ENCODE peak calls at places on chromosomes 6 and 20, in seven cellular contexts. One of them, this sample, is unnamed. For H3K4me1, the result is how much of the 10 kb centered on the place peaks cover.

GRCh38 chr6:33758807-33759206 is 12.1 kb upstream of the IP6K3 start:
- DNase-seq in colonic mucosa: no peak
- DNase-seq in heart right ventricle: no peak
- DNase-seq in astrocyte: no peak
- DNase-seq in A549: no peak
- DNase-seq in H9: no peak
- DNase-seq in tibial artery: no peak
- DNase-seq in this sample: no peak

GRCh38 chr20:43983359-43983758 is 68.7 kb downstream of the TOX2 start:
- DNase-seq in A549: peak
- DNase-seq in astrocyte: no peak
- DNase-seq in tibial artery: no peak
- DNase-seq in H9: peak
- DNase-seq in heart right ventricle: no peak
- DNase-seq in colonic mucosa: peak
- DNase-seq in this sample: no peak

GRCh38 chr6:51505451-51505850 is 582.0 kb downstream of the PKHD1 start:
- DNase-seq in A549: no peak
- DNase-seq in colonic mucosa: no peak
- DNase-seq in heart right ventricle: no peak
- DNase-seq in tibial artery: no peak
- DNase-seq in astrocyte: no peak
- DNase-seq in H9: no peak
- DNase-seq in this sample: no peak

GRCh38 chr6:132285004-132285780 is 116.1 kb downstream of the MOXD1 start:
- DNase-seq in astrocyte: no peak
- DNase-seq in A549: no peak
- DNase-seq in tibial artery: no peak
- DNase-seq in heart right ventricle: no peak
- DNase-seq in H9: no peak
- DNase-seq in colonic mucosa: no peak
- DNase-seq in this sample: no peak

GRCh38 chr6:125564941-125565340 is 184.5 kb upstream of the HEY2 start:
- DNase-seq in colonic mucosa: no peak
- DNase-seq in heart right ventricle: no peak
- DNase-seq in tibial artery: no peak
- DNase-seq in astrocyte: no peak
- DNase-seq in A549: no peak
- DNase-seq in H9: no peak
- DNase-seq in this sample: no peak

GRCh38 chr6:167795321-167795811 is 31.3 kb upstream of the AFDN start:
- DNase-seq in A549: no peak
- DNase-seq in H9: no peak
- DNase-seq in astrocyte: no peak
- DNase-seq in tibial artery: no peak
- DNase-seq in heart right ventricle: no peak
- DNase-seq in colonic mucosa: peak
- DNase-seq in this sample: no peak

GRCh38 chr20:32820698-32821378 is 1.1 kb downstream of the MAPRE1 start:
- DNase-seq in colonic mucosa: peak
- DNase-seq in astrocyte: no peak
- DNase-seq in A549: no peak
- DNase-seq in H9: no peak
- DNase-seq in heart right ventricle: no peak
- DNase-seq in tibial artery: no peak
- DNase-seq in this sample: no peak

GRCh38 chr20:50305636-50306477 is 115.2 kb downstream of the CEBPB start:
- DNase-seq in astrocyte: no peak
- DNase-seq in tibial artery: peak
- DNase-seq in A549: peak
- DNase-seq in H9: no peak
- DNase-seq in heart right ventricle: no peak
- DNase-seq in colonic mucosa: peak
- DNase-seq in this sample: no peak

GRCh38 chr6:147707524-147707923 is 199.0 kb downstream of the SAMD5 start:
- DNase-seq in heart right ventricle: no peak
- DNase-seq in A549: no peak
- DNase-seq in tibial artery: no peak
- DNase-seq in H9: no peak
- DNase-seq in colonic mucosa: no peak
- DNase-seq in astrocyte: no peak
- DNase-seq in this sample: no peak

DNA sequence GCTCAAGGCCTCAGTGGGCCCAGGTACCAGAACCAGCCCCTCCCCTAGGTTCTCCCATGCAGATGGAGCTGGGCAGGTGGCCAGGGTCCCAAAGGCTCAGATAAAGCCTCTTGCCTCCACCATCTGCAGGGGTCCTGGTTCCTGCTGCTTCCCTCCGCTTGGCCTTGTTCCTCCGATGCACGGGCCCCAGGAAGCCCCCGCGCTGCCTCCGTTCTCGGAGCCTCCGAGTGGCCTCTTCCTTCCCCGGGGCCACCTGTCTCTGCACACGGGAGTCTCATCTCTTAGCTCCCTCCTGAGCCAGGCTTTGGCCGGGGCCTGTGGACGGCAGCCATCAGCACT is 1.9 kb upstream of the PTK6 start:
- DNase-seq in astrocyte: no peak
- DNase-seq in H9: no peak
- DNase-seq in A549: no peak
- DNase-seq in colonic mucosa: no peak
- DNase-seq in heart right ventricle: no peak
- DNase-seq in tibial artery: no peak
- DNase-seq in this sample: no peak
- H3K4me1 ChIP-seq in astrocyte: under half
- H3K4me1 ChIP-seq in H9: under half
- H3K4me1 ChIP-seq in A549: under half
- H3K4me1 ChIP-seq in colonic mucosa: under half
- H3K4me1 ChIP-seq in heart right ventricle: under half
- H3K4me1 ChIP-seq in tibial artery: under half
- H3K4me1 ChIP-seq in this sample: under half

GRCh38 chr20:31739550-31739863 is 417 bp downstream of the TPX2 start:
- DNase-seq in heart right ventricle: no peak
- DNase-seq in A549: no peak
- DNase-seq in colonic mucosa: no peak
- DNase-seq in astrocyte: no peak
- DNase-seq in tibial artery: no peak
- DNase-seq in H9: no peak
- DNase-seq in this sample: no peak
- H3K27ac ChIP-seq in heart right ventricle: no peak
- H3K27ac ChIP-seq in A549: peak
- H3K27ac ChIP-seq in colonic mucosa: peak
- H3K27ac ChIP-seq in astrocyte: peak
- H3K27ac ChIP-seq in tibial artery: peak
- H3K27ac ChIP-seq in H9: no peak
- H3K27ac ChIP-seq in this sample: peak

GRCh38 chr20:347640-348484 is 951 bp downstream of the NRSN2 start:
- DNase-seq in A549: peak
- DNase-seq in heart right ventricle: peak
- DNase-seq in H9: peak
- DNase-seq in colonic mucosa: peak
- DNase-seq in astrocyte: peak
- DNase-seq in tibial artery: peak
- DNase-seq in this sample: peak
- H3K4me1 ChIP-seq in A549: under half
- H3K4me1 ChIP-seq in heart right ventricle: under half
- H3K4me1 ChIP-seq in H9: under half
- H3K4me1 ChIP-seq in colonic mucosa: under half
- H3K4me1 ChIP-seq in astrocyte: under half
- H3K4me1 ChIP-seq in tibial artery: under half
- H3K4me1 ChIP-seq in this sample: under half

GRCh38 chr6:12474167-12475140 is 184.3 kb downstream of the EDN1 start:
- DNase-seq in astrocyte: peak
- DNase-seq in colonic mucosa: no peak
- DNase-seq in H9: no peak
- DNase-seq in A549: no peak
- DNase-seq in tibial artery: no peak
- DNase-seq in heart right ventricle: no peak
- DNase-seq in this sample: no peak
- H3K27ac ChIP-seq in astrocyte: no peak
- H3K27ac ChIP-seq in colonic mucosa: no peak
- H3K27ac ChIP-seq in H9: no peak
- H3K27ac ChIP-seq in A549: peak
- H3K27ac ChIP-seq in tibial artery: peak
- H3K27ac ChIP-seq in heart right ventricle: no peak
- H3K27ac ChIP-seq in this sample: no peak

DNA sequence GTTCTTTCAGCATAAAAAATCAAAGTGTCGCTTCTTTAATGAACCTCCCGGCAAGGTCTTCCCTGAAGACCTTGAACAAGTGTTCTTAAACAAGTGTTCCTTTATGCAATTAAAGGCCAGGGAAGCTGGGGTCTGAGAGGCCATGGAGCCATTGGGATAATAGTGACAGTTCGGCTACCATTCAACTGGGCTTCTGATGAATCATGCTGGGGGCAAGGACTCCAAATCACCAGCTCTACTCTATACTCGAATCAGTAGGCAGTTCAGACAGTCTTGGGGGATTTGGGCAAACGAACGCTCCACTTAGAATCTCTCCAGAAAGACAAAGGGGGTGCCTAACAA is 34.7 kb upstream of the EZR start:
- DNase-seq in H9: no peak
- DNase-seq in colonic mucosa: no peak
- DNase-seq in A549: no peak
- DNase-seq in heart right ventricle: no peak
- DNase-seq in astrocyte: no peak
- DNase-seq in tibial artery: no peak
- DNase-seq in this sample: no peak
- H3K4me1 ChIP-seq in H9: under half
- H3K4me1 ChIP-seq in colonic mucosa: under half
- H3K4me1 ChIP-seq in A549: half or more
- H3K4me1 ChIP-seq in heart right ventricle: under half
- H3K4me1 ChIP-seq in astrocyte: under half
- H3K4me1 ChIP-seq in tibial artery: under half
- H3K4me1 ChIP-seq in this sample: under half

GRCh38 chr6:161265975-161266374 is 7.9 kb downstream of the AGPAT4 start:
- DNase-seq in H9: no peak
- DNase-seq in colonic mucosa: no peak
- DNase-seq in tibial artery: no peak
- DNase-seq in astrocyte: no peak
- DNase-seq in heart right ventricle: no peak
- DNase-seq in A549: no peak
- DNase-seq in this sample: no peak

GRCh38 chr6:161268526-161269210 is 5.2 kb downstream of the AGPAT4 start:
- DNase-seq in A549: no peak
- DNase-seq in heart right ventricle: no peak
- DNase-seq in colonic mucosa: no peak
- DNase-seq in astrocyte: no peak
- DNase-seq in tibial artery: no peak
- DNase-seq in H9: no peak
- DNase-seq in this sample: no peak

GRCh38 chr6:161269310-161269709 is 4.6 kb downstream of the AGPAT4 start:
- DNase-seq in A549: no peak
- DNase-seq in heart right ventricle: no peak
- DNase-seq in H9: no peak
- DNase-seq in tibial artery: no peak
- DNase-seq in astrocyte: no peak
- DNase-seq in colonic mucosa: no peak
- DNase-seq in this sample: no peak

GRCh38 chr6:161265554-161265953 is 8.3 kb downstream of the AGPAT4 start:
- DNase-seq in astrocyte: no peak
- DNase-seq in tibial artery: no peak
- DNase-seq in A549: no peak
- DNase-seq in heart right ventricle: no peak
- DNase-seq in H9: no peak
- DNase-seq in colonic mucosa: no peak
- DNase-seq in this sample: no peak

GRCh38 chr6:161266866-161267265 is 7.0 kb downstream of the AGPAT4 start:
- DNase-seq in tibial artery: no peak
- DNase-seq in heart right ventricle: no peak
- DNase-seq in astrocyte: no peak
- DNase-seq in H9: no peak
- DNase-seq in colonic mucosa: no peak
- DNase-seq in A549: no peak
- DNase-seq in this sample: no peak
- H3K27ac ChIP-seq in tibial artery: no peak
- H3K27ac ChIP-seq in heart right ventricle: no peak
- H3K27ac ChIP-seq in astrocyte: no peak
- H3K27ac ChIP-seq in H9: no peak
- H3K27ac ChIP-seq in colonic mucosa: no peak
- H3K27ac ChIP-seq in A549: no peak
- H3K27ac ChIP-seq in this sample: no peak

GRCh38 chr6:155213611-155214372 is 50.0 kb upstream of the CLDN20 start:
- DNase-seq in colonic mucosa: no peak
- DNase-seq in A549: no peak
- DNase-seq in heart right ventricle: no peak
- DNase-seq in tibial artery: no peak
- DNase-seq in H9: no peak
- DNase-seq in astrocyte: no peak
- DNase-seq in this sample: no peak
- H3K4me1 ChIP-seq in colonic mucosa: under half
- H3K4me1 ChIP-seq in A549: under half
- H3K4me1 ChIP-seq in heart right ventricle: under half
- H3K4me1 ChIP-seq in tibial artery: under half
- H3K4me1 ChIP-seq in H9: under half
- H3K4me1 ChIP-seq in astrocyte: under half
- H3K4me1 ChIP-seq in this sample: under half